ENCODE peak calls at places on chromosomes 2 and 18, in eight cellular contexts. One of them, this sample, is unnamed. For H3K27me3, the result is how much of the 10 kb centered on the place peaks cover.

GRCh38 chr2:42897386-42897785 is 105.0 kb upstream of the HAAO start:
- DNase-seq in uterus: peak
- DNase-seq in sigmoid colon: no peak
- DNase-seq in spleen: no peak
- DNase-seq in left ventricle myocardium inferior: no peak
- DNase-seq in SJCRH30: no peak
- DNase-seq in GM06990: no peak
- DNase-seq in neural progenitor cell: no peak
- DNase-seq in this sample: no peak

GRCh38 chr2:70893186-70893585 is 42.5 kb upstream of the ATP6V1B1 start:
- DNase-seq in uterus: no peak
- DNase-seq in sigmoid colon: no peak
- DNase-seq in spleen: no peak
- DNase-seq in left ventricle myocardium inferior: no peak
- DNase-seq in SJCRH30: no peak
- DNase-seq in GM06990: no peak
- DNase-seq in neural progenitor cell: no peak
- DNase-seq in this sample: no peak

GRCh38 chr2:33498291-33498956 is 22.0 kb downstream of the RASGRP3 start:
- DNase-seq in uterus: no peak
- DNase-seq in sigmoid colon: no peak
- DNase-seq in spleen: no peak
- DNase-seq in left ventricle myocardium inferior: no peak
- DNase-seq in SJCRH30: peak
- DNase-seq in GM06990: no peak
- DNase-seq in neural progenitor cell: no peak
- DNase-seq in this sample: no peak

GRCh38 chr2:20671036-20671735 is 4.2 kb downstream of the GDF7 start:
- DNase-seq in uterus: no peak
- DNase-seq in sigmoid colon: no peak
- DNase-seq in spleen: no peak
- DNase-seq in left ventricle myocardium inferior: no peak
- DNase-seq in SJCRH30: no peak
- DNase-seq in GM06990: no peak
- DNase-seq in neural progenitor cell: peak
- DNase-seq in this sample: no peak

GRCh38 chr2:97993926-97994325 is 1.8 kb downstream of the TMEM131 start:
- DNase-seq in uterus: no peak
- DNase-seq in sigmoid colon: no peak
- DNase-seq in spleen: no peak
- DNase-seq in left ventricle myocardium inferior: no peak
- DNase-seq in SJCRH30: no peak
- DNase-seq in GM06990: no peak
- DNase-seq in neural progenitor cell: no peak
- DNase-seq in this sample: no peak

GRCh38 chr2:180670302-180671003 is 310.0 kb upstream of the UBE2E3 start:
- DNase-seq in uterus: no peak
- DNase-seq in sigmoid colon: no peak
- DNase-seq in spleen: no peak
- DNase-seq in left ventricle myocardium inferior: no peak
- DNase-seq in SJCRH30: no peak
- DNase-seq in GM06990: no peak
- DNase-seq in neural progenitor cell: no peak
- DNase-seq in this sample: no peak

GRCh38 chr2:71385008-71385407 is 53.4 kb downstream of the ZNF638 start:
- DNase-seq in uterus: no peak
- DNase-seq in sigmoid colon: no peak
- DNase-seq in spleen: no peak
- DNase-seq in left ventricle myocardium inferior: no peak
- DNase-seq in SJCRH30: no peak
- DNase-seq in GM06990: no peak
- DNase-seq in neural progenitor cell: no peak
- DNase-seq in this sample: no peak

GRCh38 chr2:56185101-56185581 is 1.4 kb downstream of the CCDC85A start:
- DNase-seq in uterus: no peak
- DNase-seq in sigmoid colon: peak
- DNase-seq in spleen: peak
- DNase-seq in left ventricle myocardium inferior: peak
- DNase-seq in SJCRH30: no peak
- DNase-seq in GM06990: no peak
- DNase-seq in neural progenitor cell: peak
- DNase-seq in this sample: no peak

GRCh38 chr2:239881031-239881471 is 144.1 kb downstream of the NDUFA10 start:
- DNase-seq in uterus: no peak
- DNase-seq in sigmoid colon: no peak
- DNase-seq in spleen: no peak
- DNase-seq in left ventricle myocardium inferior: no peak
- DNase-seq in SJCRH30: no peak
- DNase-seq in GM06990: no peak
- DNase-seq in neural progenitor cell: no peak
- DNase-seq in this sample: no peak

GRCh38 chr2:208489687-208490086 is 83.1 kb downstream of the PTH2R start:
- DNase-seq in uterus: no peak
- DNase-seq in sigmoid colon: no peak
- DNase-seq in spleen: no peak
- DNase-seq in left ventricle myocardium inferior: no peak
- DNase-seq in SJCRH30: no peak
- DNase-seq in GM06990: no peak
- DNase-seq in neural progenitor cell: no peak
- DNase-seq in this sample: no peak

GRCh38 chr2:222842517-222843174 is 18.2 kb upstream of the ACSL3 start:
- DNase-seq in uterus: no peak
- DNase-seq in sigmoid colon: no peak
- DNase-seq in spleen: no peak
- DNase-seq in left ventricle myocardium inferior: no peak
- DNase-seq in SJCRH30: peak
- DNase-seq in GM06990: no peak
- DNase-seq in neural progenitor cell: no peak
- DNase-seq in this sample: no peak
- H3K4me3 ChIP-seq in uterus: no peak
- H3K4me3 ChIP-seq in sigmoid colon: no peak
- H3K4me3 ChIP-seq in spleen: no peak
- H3K4me3 ChIP-seq in left ventricle myocardium inferior: no peak
- H3K4me3 ChIP-seq in SJCRH30: peak
- H3K4me3 ChIP-seq in GM06990: no peak
- H3K4me3 ChIP-seq in neural progenitor cell: no peak
- H3K4me3 ChIP-seq in this sample: no peak

GRCh38 chr2:26556309-26557243 is 78.7 kb upstream of the OTOF start:
- DNase-seq in uterus: no peak
- DNase-seq in sigmoid colon: peak
- DNase-seq in spleen: peak
- DNase-seq in left ventricle myocardium inferior: no peak
- DNase-seq in SJCRH30: no peak
- DNase-seq in GM06990: no peak
- DNase-seq in neural progenitor cell: no peak
- DNase-seq in this sample: no peak

GRCh38 chr2:26555246-26556133 is 77.6 kb upstream of the OTOF start:
- DNase-seq in uterus: no peak
- DNase-seq in sigmoid colon: peak
- DNase-seq in spleen: peak
- DNase-seq in left ventricle myocardium inferior: no peak
- DNase-seq in SJCRH30: no peak
- DNase-seq in GM06990: no peak
- DNase-seq in neural progenitor cell: no peak
- DNase-seq in this sample: peak

GRCh38 chr2:26559044-26559405 is 81.1 kb upstream of the OTOF start:
- DNase-seq in uterus: no peak
- DNase-seq in sigmoid colon: peak
- DNase-seq in spleen: peak
- DNase-seq in left ventricle myocardium inferior: no peak
- DNase-seq in SJCRH30: no peak
- DNase-seq in GM06990: no peak
- DNase-seq in neural progenitor cell: no peak
- DNase-seq in this sample: no peak

GRCh38 chr2:26558271-26559043 is 80.5 kb upstream of the OTOF start:
- DNase-seq in uterus: no peak
- DNase-seq in sigmoid colon: peak
- DNase-seq in spleen: peak
- DNase-seq in left ventricle myocardium inferior: no peak
- DNase-seq in SJCRH30: no peak
- DNase-seq in GM06990: no peak
- DNase-seq in neural progenitor cell: peak
- DNase-seq in this sample: peak

GRCh38 chr2:26557244-26557925 is 79.5 kb upstream of the OTOF start:
- DNase-seq in uterus: no peak
- DNase-seq in sigmoid colon: peak
- DNase-seq in spleen: peak
- DNase-seq in left ventricle myocardium inferior: no peak
- DNase-seq in SJCRH30: no peak
- DNase-seq in GM06990: no peak
- DNase-seq in neural progenitor cell: no peak
- DNase-seq in this sample: no peak
- H3K27me3 ChIP-seq in uterus: under half
- H3K27me3 ChIP-seq in sigmoid colon: under half
- H3K27me3 ChIP-seq in spleen: under half
- H3K27me3 ChIP-seq in left ventricle myocardium inferior: half or more
- H3K27me3 ChIP-seq in SJCRH30: half or more
- H3K27me3 ChIP-seq in GM06990: under half
- H3K27me3 ChIP-seq in neural progenitor cell: under half
- H3K27me3 ChIP-seq in this sample: under half

DNA sequence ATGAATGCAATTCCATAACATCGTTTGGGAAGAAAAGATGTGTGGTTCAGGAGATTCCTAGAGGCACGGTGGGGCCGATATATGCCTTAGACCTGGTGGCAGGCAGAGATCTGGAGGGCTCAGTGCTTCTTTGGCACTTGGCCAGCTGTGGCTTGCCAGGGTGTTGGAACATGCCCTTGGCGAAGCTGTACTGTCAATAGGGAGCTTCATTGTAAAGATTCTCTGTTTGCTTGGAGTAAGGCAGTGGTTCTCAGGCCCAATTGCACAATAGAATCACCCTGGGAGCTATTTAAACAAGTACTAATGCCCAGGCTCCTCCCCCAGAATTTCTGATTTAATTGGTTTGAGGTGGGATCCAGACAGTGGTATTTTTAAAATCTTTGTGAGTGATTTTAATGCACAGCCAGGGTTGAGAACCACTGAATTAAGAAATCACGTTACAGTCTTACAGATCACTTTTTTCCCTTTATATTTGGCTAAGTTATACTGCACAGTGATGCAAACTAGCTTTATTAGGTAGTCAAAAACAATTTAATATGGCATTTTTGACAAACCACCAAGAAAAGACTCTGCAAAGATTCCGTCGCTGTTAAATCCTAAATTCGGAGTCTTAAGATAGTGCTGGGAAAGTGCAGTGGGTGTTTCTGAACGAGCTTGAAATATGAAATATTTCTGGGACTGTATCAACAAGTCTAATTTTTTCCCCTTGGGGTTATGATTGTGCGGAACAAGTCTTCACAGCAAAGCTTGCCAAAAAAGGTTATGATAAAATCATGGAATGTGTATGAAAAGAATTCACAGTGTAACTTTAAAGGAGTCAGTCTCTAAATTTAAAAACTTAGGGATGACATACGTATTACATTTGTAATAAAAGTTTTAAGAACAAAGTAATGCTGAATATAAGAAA is 78.0 kb downstream of the CRIM1 start:
- DNase-seq in uterus: peak
- DNase-seq in sigmoid colon: peak
- DNase-seq in spleen: no peak
- DNase-seq in left ventricle myocardium inferior: peak
- DNase-seq in SJCRH30: peak
- DNase-seq in GM06990: no peak
- DNase-seq in neural progenitor cell: peak
- DNase-seq in this sample: no peak
- H3K4me3 ChIP-seq in uterus: no peak
- H3K4me3 ChIP-seq in sigmoid colon: no peak
- H3K4me3 ChIP-seq in spleen: no peak
- H3K4me3 ChIP-seq in left ventricle myocardium inferior: peak
- H3K4me3 ChIP-seq in SJCRH30: no peak
- H3K4me3 ChIP-seq in GM06990: no peak
- H3K4me3 ChIP-seq in neural progenitor cell: no peak
- H3K4me3 ChIP-seq in this sample: no peak

GRCh38 chr2:44994377-44994776 is 14.9 kb downstream of the SIX2 start:
- DNase-seq in uterus: no peak
- DNase-seq in sigmoid colon: no peak
- DNase-seq in spleen: no peak
- DNase-seq in left ventricle myocardium inferior: no peak
- DNase-seq in SJCRH30: no peak
- DNase-seq in GM06990: no peak
- DNase-seq in neural progenitor cell: no peak
- DNase-seq in this sample: no peak
- H3K27me3 ChIP-seq in uterus: under half
- H3K27me3 ChIP-seq in sigmoid colon: half or more
- H3K27me3 ChIP-seq in spleen: under half
- H3K27me3 ChIP-seq in left ventricle myocardium inferior: half or more
- H3K27me3 ChIP-seq in SJCRH30: under half
- H3K27me3 ChIP-seq in GM06990: under half
- H3K27me3 ChIP-seq in neural progenitor cell: half or more
- H3K27me3 ChIP-seq in this sample: under half

GRCh38 chr18:23103449-23103848 is 31.8 kb upstream of the CABLES1 start:
- DNase-seq in uterus: no peak
- DNase-seq in sigmoid colon: no peak
- DNase-seq in spleen: peak
- DNase-seq in left ventricle myocardium inferior: no peak
- DNase-seq in SJCRH30: no peak
- DNase-seq in GM06990: no peak
- DNase-seq in neural progenitor cell: no peak
- DNase-seq in this sample: no peak

GRCh38 chr18:23095463-23095862 is 39.8 kb upstream of the CABLES1 start:
- DNase-seq in uterus: no peak
- DNase-seq in sigmoid colon: no peak
- DNase-seq in spleen: no peak
- DNase-seq in left ventricle myocardium inferior: no peak
- DNase-seq in SJCRH30: no peak
- DNase-seq in GM06990: no peak
- DNase-seq in neural progenitor cell: no peak
- DNase-seq in this sample: no peak

GRCh38 chr18:23102498-23103260 is 32.6 kb upstream of the CABLES1 start:
- DNase-seq in uterus: no peak
- DNase-seq in sigmoid colon: no peak
- DNase-seq in spleen: peak
- DNase-seq in left ventricle myocardium inferior: no peak
- DNase-seq in SJCRH30: no peak
- DNase-seq in GM06990: no peak
- DNase-seq in neural progenitor cell: no peak
- DNase-seq in this sample: no peak

GRCh38 chr18:23094411-23095165 is 40.7 kb upstream of the CABLES1 start:
- DNase-seq in uterus: no peak
- DNase-seq in sigmoid colon: peak
- DNase-seq in spleen: peak
- DNase-seq in left ventricle myocardium inferior: no peak
- DNase-seq in SJCRH30: no peak
- DNase-seq in GM06990: no peak
- DNase-seq in neural progenitor cell: peak
- DNase-seq in this sample: peak

GRCh38 chr18:23099621-23100020 is 35.7 kb upstream of the CABLES1 start:
- DNase-seq in uterus: no peak
- DNase-seq in sigmoid colon: no peak
- DNase-seq in spleen: peak
- DNase-seq in left ventricle myocardium inferior: no peak
- DNase-seq in SJCRH30: no peak
- DNase-seq in GM06990: no peak
- DNase-seq in neural progenitor cell: no peak
- DNase-seq in this sample: no peak
- H3K4me3 ChIP-seq in uterus: no peak
- H3K4me3 ChIP-seq in sigmoid colon: no peak
- H3K4me3 ChIP-seq in spleen: no peak
- H3K4me3 ChIP-seq in left ventricle myocardium inferior: no peak
- H3K4me3 ChIP-seq in SJCRH30: no peak
- H3K4me3 ChIP-seq in GM06990: no peak
- H3K4me3 ChIP-seq in neural progenitor cell: no peak
- H3K4me3 ChIP-seq in this sample: no peak

GRCh38 chr2:219514196-219514761 is at the start of gene ASIC4:
- DNase-seq in uterus: no peak
- DNase-seq in sigmoid colon: no peak
- DNase-seq in spleen: no peak
- DNase-seq in left ventricle myocardium inferior: no peak
- DNase-seq in SJCRH30: peak
- DNase-seq in GM06990: no peak
- DNase-seq in neural progenitor cell: peak
- DNase-seq in this sample: peak
- H3K27me3 ChIP-seq in uterus: under half
- H3K27me3 ChIP-seq in sigmoid colon: under half
- H3K27me3 ChIP-seq in spleen: half or more
- H3K27me3 ChIP-seq in left ventricle myocardium inferior: half or more
- H3K27me3 ChIP-seq in SJCRH30: under half
- H3K27me3 ChIP-seq in GM06990: under half
- H3K27me3 ChIP-seq in neural progenitor cell: under half
- H3K27me3 ChIP-seq in this sample: under half